ENCODE peak calls at places on chromosome 3, in eight cellular contexts. One of them, this sample, is unnamed. For H3K9me3, the result is how much of the 10 kb centered on the place peaks cover.

GRCh38 chr3:184315871-184316661 is 1.7 kb downstream of the EIF4G1 start:
- DNase-seq in heart left ventricle: no peak
- DNase-seq in A549: no peak
- DNase-seq in CD4-positive, alpha-beta T cell: no peak
- DNase-seq in suprapubic skin: no peak
- DNase-seq in ascending aorta: no peak
- DNase-seq in H9: no peak
- DNase-seq in HCT116: no peak
- DNase-seq in this sample: no peak

GRCh38 chr3:32733631-32734229 is 48.7 kb downstream of the CNOT10 start:
- DNase-seq in ascending aorta: no peak
- DNase-seq in H9: no peak
- DNase-seq in heart left ventricle: no peak
- DNase-seq in CD4-positive, alpha-beta T cell: no peak
- DNase-seq in A549: peak
- DNase-seq in HCT116: peak
- DNase-seq in suprapubic skin: no peak
- DNase-seq in this sample: no peak

GRCh38 chr3:131048030-131048429 is 21.4 kb downstream of the NEK11 start:
- DNase-seq in H9: no peak
- DNase-seq in HCT116: no peak
- DNase-seq in suprapubic skin: no peak
- DNase-seq in CD4-positive, alpha-beta T cell: no peak
- DNase-seq in A549: no peak
- DNase-seq in heart left ventricle: no peak
- DNase-seq in ascending aorta: no peak
- DNase-seq in this sample: no peak

GRCh38 chr3:194323785-194324735 is 27.1 kb downstream of the CPN2 start:
- DNase-seq in H9: peak
- DNase-seq in HCT116: peak
- DNase-seq in A549: peak
- DNase-seq in suprapubic skin: no peak
- DNase-seq in heart left ventricle: peak
- DNase-seq in ascending aorta: no peak
- DNase-seq in CD4-positive, alpha-beta T cell: no peak
- DNase-seq in this sample: peak

GRCh38 chr3:14117468-14118399 is 6.9 kb downstream of the CHCHD4 start:
- DNase-seq in CD4-positive, alpha-beta T cell: no peak
- DNase-seq in heart left ventricle: no peak
- DNase-seq in HCT116: no peak
- DNase-seq in ascending aorta: no peak
- DNase-seq in H9: no peak
- DNase-seq in suprapubic skin: peak
- DNase-seq in A549: no peak
- DNase-seq in this sample: no peak

GRCh38 chr3:28615071-28615470 is 266.4 kb upstream of the AZI2 start:
- DNase-seq in H9: no peak
- DNase-seq in ascending aorta: no peak
- DNase-seq in HCT116: no peak
- DNase-seq in CD4-positive, alpha-beta T cell: no peak
- DNase-seq in A549: no peak
- DNase-seq in heart left ventricle: no peak
- DNase-seq in suprapubic skin: no peak
- DNase-seq in this sample: no peak

GRCh38 chr3:178195824-178196223 is 340.4 kb upstream of the KCNMB2 start:
- DNase-seq in suprapubic skin: no peak
- DNase-seq in HCT116: no peak
- DNase-seq in H9: no peak
- DNase-seq in CD4-positive, alpha-beta T cell: no peak
- DNase-seq in A549: no peak
- DNase-seq in ascending aorta: no peak
- DNase-seq in heart left ventricle: no peak
- DNase-seq in this sample: no peak

GRCh38 chr3:124995460-124995994 is 60.3 kb downstream of the HEG1 start:
- DNase-seq in CD4-positive, alpha-beta T cell: peak
- DNase-seq in ascending aorta: peak
- DNase-seq in H9: peak
- DNase-seq in heart left ventricle: no peak
- DNase-seq in suprapubic skin: no peak
- DNase-seq in HCT116: peak
- DNase-seq in A549: peak
- DNase-seq in this sample: peak

GRCh38 chr3:115616461-115616860 is 6.8 kb upstream of the GAP43 start:
- DNase-seq in A549: no peak
- DNase-seq in ascending aorta: no peak
- DNase-seq in CD4-positive, alpha-beta T cell: no peak
- DNase-seq in suprapubic skin: no peak
- DNase-seq in H9: no peak
- DNase-seq in HCT116: no peak
- DNase-seq in heart left ventricle: no peak
- DNase-seq in this sample: no peak

GRCh38 chr3:24474862-24475261 is 19.8 kb downstream of the THRB start:
- DNase-seq in suprapubic skin: no peak
- DNase-seq in A549: no peak
- DNase-seq in heart left ventricle: no peak
- DNase-seq in HCT116: no peak
- DNase-seq in ascending aorta: no peak
- DNase-seq in CD4-positive, alpha-beta T cell: no peak
- DNase-seq in H9: no peak
- DNase-seq in this sample: no peak
- H3K27ac ChIP-seq in suprapubic skin: no peak
- H3K27ac ChIP-seq in A549: no peak
- H3K27ac ChIP-seq in heart left ventricle: no peak
- H3K27ac ChIP-seq in HCT116: no peak
- H3K27ac ChIP-seq in ascending aorta: no peak
- H3K27ac ChIP-seq in CD4-positive, alpha-beta T cell: no peak
- H3K27ac ChIP-seq in H9: no peak
- H3K27ac ChIP-seq in this sample: no peak

GRCh38 chr3:112512320-112512719 is 13.0 kb upstream of the BTLA start:
- DNase-seq in CD4-positive, alpha-beta T cell: no peak
- DNase-seq in suprapubic skin: no peak
- DNase-seq in H9: no peak
- DNase-seq in ascending aorta: no peak
- DNase-seq in heart left ventricle: no peak
- DNase-seq in HCT116: no peak
- DNase-seq in A549: peak
- DNase-seq in this sample: no peak
- H3K9me3 ChIP-seq in CD4-positive, alpha-beta T cell: under half
- H3K9me3 ChIP-seq in suprapubic skin: under half
- H3K9me3 ChIP-seq in H9: under half
- H3K9me3 ChIP-seq in ascending aorta: under half
- H3K9me3 ChIP-seq in heart left ventricle: under half
- H3K9me3 ChIP-seq in HCT116: under half
- H3K9me3 ChIP-seq in A549: under half
- H3K9me3 ChIP-seq in this sample: under half

DNA sequence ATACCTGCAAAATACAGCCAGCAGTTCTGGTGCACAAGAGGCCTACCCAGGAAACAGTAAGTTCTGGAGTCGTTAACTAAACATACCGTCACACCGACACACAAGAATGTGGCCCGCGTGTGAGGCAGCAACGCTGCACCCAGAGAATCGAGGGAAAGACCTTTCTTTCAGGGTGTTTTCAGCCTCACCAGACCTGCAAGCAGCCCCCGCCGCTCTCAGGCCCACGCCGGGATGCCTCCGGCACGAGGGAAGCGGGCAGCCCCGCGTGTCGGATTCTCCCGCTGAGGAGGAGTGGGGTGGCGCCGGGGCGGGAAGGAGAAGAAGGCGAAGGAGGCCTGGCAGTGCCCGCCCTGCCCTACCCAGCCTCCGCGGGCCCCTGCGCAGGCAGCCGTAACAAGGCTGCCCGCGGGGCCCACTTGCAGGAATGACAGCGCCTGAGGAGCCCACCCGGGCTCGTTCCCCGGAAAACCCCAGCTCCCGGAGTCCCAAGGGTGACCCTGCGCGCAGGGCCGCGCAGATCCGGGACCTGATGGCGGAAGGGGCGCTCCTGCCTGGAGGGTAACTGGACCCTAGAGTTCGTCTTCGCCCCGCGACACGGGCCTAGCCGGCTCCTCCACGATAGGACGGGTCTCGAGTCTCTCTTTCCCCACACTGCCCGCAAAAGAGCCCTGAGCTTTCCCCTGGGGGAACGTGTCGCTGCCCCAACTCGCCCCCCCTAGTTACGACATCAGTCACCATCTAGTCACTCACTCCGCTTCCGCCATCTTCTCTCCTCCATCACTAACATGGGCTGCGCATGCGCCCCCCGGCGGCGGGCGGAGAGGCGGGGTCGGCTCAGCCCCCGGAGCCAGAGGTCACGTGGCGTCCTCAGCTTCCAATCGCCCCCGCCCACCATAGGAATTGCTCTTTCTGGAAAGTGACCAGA is at the start of gene PHC3:
- DNase-seq in ascending aorta: peak
- DNase-seq in H9: peak
- DNase-seq in CD4-positive, alpha-beta T cell: peak
- DNase-seq in HCT116: peak
- DNase-seq in A549: peak
- DNase-seq in heart left ventricle: peak
- DNase-seq in suprapubic skin: peak
- DNase-seq in this sample: peak
- TF ChIP-seq CTCF in ascending aorta: peak
- TF ChIP-seq CTCF in H9: no peak
- TF ChIP-seq CTCF in CD4-positive, alpha-beta T cell: no peak
- TF ChIP-seq CTCF in HCT116: no peak
- TF ChIP-seq CTCF in A549: no peak
- TF ChIP-seq CTCF in heart left ventricle: no peak
- TF ChIP-seq CTCF in suprapubic skin: no peak
- TF ChIP-seq CTCF in this sample: no peak

GRCh38 chr3:103690536-103690935 is 1255.7 kb downstream of the ZPLD1 start:
- DNase-seq in H9: peak
- DNase-seq in HCT116: no peak
- DNase-seq in heart left ventricle: no peak
- DNase-seq in ascending aorta: no peak
- DNase-seq in A549: no peak
- DNase-seq in CD4-positive, alpha-beta T cell: no peak
- DNase-seq in suprapubic skin: no peak
- DNase-seq in this sample: no peak

GRCh38 chr3:103698646-103699045 is 1263.8 kb downstream of the ZPLD1 start:
- DNase-seq in HCT116: no peak
- DNase-seq in suprapubic skin: no peak
- DNase-seq in H9: no peak
- DNase-seq in ascending aorta: no peak
- DNase-seq in A549: no peak
- DNase-seq in CD4-positive, alpha-beta T cell: no peak
- DNase-seq in heart left ventricle: no peak
- DNase-seq in this sample: no peak

GRCh38 chr3:103699228-103699627 is 1264.4 kb downstream of the ZPLD1 start:
- DNase-seq in heart left ventricle: no peak
- DNase-seq in A549: no peak
- DNase-seq in suprapubic skin: no peak
- DNase-seq in HCT116: no peak
- DNase-seq in H9: no peak
- DNase-seq in CD4-positive, alpha-beta T cell: no peak
- DNase-seq in ascending aorta: no peak
- DNase-seq in this sample: no peak

DNA sequence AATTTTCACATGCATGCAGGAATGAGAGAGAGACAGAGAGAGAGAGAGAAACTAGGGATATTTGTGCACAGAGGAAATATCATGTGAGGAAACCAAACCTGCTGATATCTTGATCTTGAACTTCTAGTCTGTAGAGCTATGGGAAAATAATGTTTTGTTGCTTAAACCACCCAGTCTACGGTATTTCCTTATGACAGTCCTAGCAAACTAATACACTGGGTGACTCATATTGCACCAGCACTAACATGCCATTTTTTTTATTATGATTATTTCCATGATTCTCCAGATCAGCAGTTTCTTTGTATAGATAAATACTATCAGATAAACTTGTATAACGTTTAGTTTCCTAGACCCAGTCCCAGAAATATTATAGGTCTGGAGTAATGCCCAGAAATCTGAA is 1259.0 kb downstream of the ZPLD1 start:
- DNase-seq in suprapubic skin: no peak
- DNase-seq in CD4-positive, alpha-beta T cell: no peak
- DNase-seq in heart left ventricle: no peak
- DNase-seq in ascending aorta: no peak
- DNase-seq in A549: no peak
- DNase-seq in H9: no peak
- DNase-seq in HCT116: no peak
- DNase-seq in this sample: no peak
- H3K27ac ChIP-seq in suprapubic skin: no peak
- H3K27ac ChIP-seq in CD4-positive, alpha-beta T cell: no peak
- H3K27ac ChIP-seq in heart left ventricle: no peak
- H3K27ac ChIP-seq in ascending aorta: no peak
- H3K27ac ChIP-seq in A549: no peak
- H3K27ac ChIP-seq in H9: no peak
- H3K27ac ChIP-seq in HCT116: no peak
- H3K27ac ChIP-seq in this sample: no peak